ENCODE peak calls at places on chromosomes 13 and 19, in nine cellular contexts. P is Ammon's horn, J is brain pericyte, L is RWPE1, Q is mucosa of descending colon, Y is uterus, X is amniotic stem cell, E is bronchial epithelial cell, D is NCI-H1092 treated with DMSO at 0.1 percent for 48 hours. M is an unnamed sample.

GRCh38 chr19:10885241-10886169 is 14.2 kb downstream of the CARM1 start:
- DNase-seq in D (no peak), P (no peak), E (no peak), Y (no peak), Q (no peak), L (no peak), J (no peak), X (no peak), M (no peak)

GRCh38 chr19:45117167-45117594 is 24.2 kb downstream of the PPP1R37 start:
- DNase-seq in L (no peak), Q (peak), D (no peak), J (no peak), Y (no peak), P (no peak), X (no peak), E (no peak), M (no peak)

GRCh38 chr13:27524981-27525975 is 74.9 kb upstream of the MTIF3 start:
- DNase-seq in Q (no peak), P (no peak), Y (no peak), D (peak), J (no peak), L (no peak), E (no peak), X (no peak), M (no peak)

GRCh38 chr13:92842145-92842544 is 384.5 kb upstream of the GPC6 start:
- DNase-seq in X (no peak), D (no peak), J (peak), L (no peak), Y (no peak), P (no peak), E (peak), Q (no peak), M (no peak)

GRCh38 chr13:38008636-38009035 is 139.1 kb upstream of the TRPC4 start:
- DNase-seq in J (no peak), Q (peak), L (no peak), D (no peak), E (peak), X (no peak), P (peak), Y (no peak), M (no peak)

GRCh38 chr13:30880151-30880551 is 25.9 kb upstream of the MEDAG start:
- DNase-seq in L (no peak), J (no peak), Q (no peak), P (no peak), Y (no peak), X (no peak), D (no peak), E (no peak), M (no peak)

GRCh38 chr19:43337737-43338136 is 15.7 kb upstream of the CD177 start:
- DNase-seq in X (no peak), P (no peak), E (no peak), Q (peak), D (no peak), L (no peak), J (no peak), Y (no peak), M (no peak)

GRCh38 chr19:46141421-46141820 is 6.6 kb upstream of the IGFL2 start:
- DNase-seq in L (no peak), Q (no peak), X (no peak), P (no peak), Y (no peak), J (no peak), D (no peak), E (no peak), M (no peak)

GRCh38 chr13:24693862-24694471 is 13.8 kb downstream of the ATP12A start:
- DNase-seq in E (peak), P (peak), Q (peak), J (no peak), X (peak), D (peak), L (peak), Y (no peak), M (peak)

GRCh38 chr13:66087149-66087780 is 1142.9 kb downstream of the PCDH9 start:
- DNase-seq in E (no peak), Q (no peak), P (no peak), L (no peak), D (no peak), Y (no peak), X (no peak), J (no peak), M (no peak)

M was measured in HTR-8/SVneo.